ENCODE peak calls at places on chromosomes 12 and 14, in eight cellular contexts. V is heart left ventricle; E is breast epithelium; U is tibial nerve; O is CD8-positive, alpha-beta memory T cell; P is uterus; H is IMR-90; L is Peyer's patch. I is an unnamed sample.

GRCh38 chr12:113070117-113070906 is 13.8 kb downstream of the DTX1 start:
- DNase-seq in P (no peak), H (no peak), E (peak; percentile 37), L (no peak), O (peak; percentile 56), V (peak; percentile 63), U (no peak), I (peak; percentile 80)

GRCh38 chr12:132432721-132433577 is 57.0 kb upstream of the FBRSL1 start:
- DNase-seq in V (peak; percentile 53), P (peak; percentile 47), H (peak; percentile 15), L (no peak), E (no peak), U (no peak), O (no peak), I (no peak)

GRCh38 chr14:66117600-66117999 is 368.6 kb upstream of the CCDC196 start:
- DNase-seq in E (no peak), V (no peak), O (no peak), H (peak; percentile 33), L (no peak), U (no peak), P (no peak), I (no peak)

GRCh38 chr12:29519585-29520182 is 22.2 kb upstream of the OVCH1 start:
- DNase-seq in H (peak; percentile 68), P (no peak), L (no peak), U (peak; percentile 64), E (no peak), O (no peak), V (no peak), I (no peak)

GRCh38 chr12:55652352-55652751 is 15.7 kb downstream of the OR10P1 start:
- DNase-seq in H (no peak), O (no peak), E (no peak), U (no peak), V (no peak), P (no peak), L (no peak), I (no peak)

GRCh38 chr12:53224897-53225634 is 6.9 kb downstream of the RARG start:
- DNase-seq in O (no peak), V (no peak), E (no peak), H (no peak), U (no peak), L (no peak), P (no peak), I (peak; percentile 56)

GRCh38 chr14:63186453-63186852 is 17.8 kb upstream of the RHOJ start:
- DNase-seq in E (no peak), U (no peak), P (no peak), V (no peak), O (no peak), L (no peak), H (peak; percentile 75), I (no peak)

GRCh38 chr14:77140343-77140936 is 1.2 kb downstream of the ZDHHC22 start:
- DNase-seq in H (no peak), O (no peak), L (no peak), P (no peak), U (no peak), V (no peak), E (no peak), I (no peak)

GRCh38 chr12:102182635-102183034 is 15.0 kb downstream of the PMCH start:
- DNase-seq in U (no peak), E (no peak), V (no peak), H (no peak), L (no peak), O (no peak), P (no peak), I (no peak)

GRCh38 chr12:100058482-100059029 is 73.8 kb upstream of the ANKS1B start:
- DNase-seq in V (no peak), L (no peak), P (no peak), U (no peak), H (peak; percentile 96), O (no peak), E (no peak), I (no peak)

GRCh38 chr12:67572492-67572891 is 76.1 kb upstream of the DYRK2 start:
- DNase-seq in V (no peak), E (no peak), U (no peak), P (no peak), H (no peak), L (no peak), O (no peak), I (no peak)

GRCh38 chr12:18703326-18703725 is 34.5 kb downstream of the PLCZ1 start:
- DNase-seq in O (no peak), L (no peak), H (no peak), U (no peak), V (no peak), P (no peak), E (no peak), I (no peak)

GRCh38 chr14:93765032-93765626 is 23.2 kb downstream of the PRIMA1 start:
- DNase-seq in L (no peak), H (no peak), O (no peak), U (no peak), V (no peak), P (no peak), E (no peak), I (no peak)

GRCh38 chr14:93765970-93766369 is 22.3 kb downstream of the PRIMA1 start:
- DNase-seq in O (no peak), V (no peak), P (no peak), L (no peak), H (no peak), E (no peak), U (no peak), I (no peak)

GRCh38 chr14:93759781-93760307 is 28.4 kb downstream of the PRIMA1 start:
- DNase-seq in V (peak; percentile 74), U (no peak), H (no peak), O (no peak), L (no peak), P (peak; percentile 76), E (peak; percentile 54), I (peak; percentile 87)

DNA sequence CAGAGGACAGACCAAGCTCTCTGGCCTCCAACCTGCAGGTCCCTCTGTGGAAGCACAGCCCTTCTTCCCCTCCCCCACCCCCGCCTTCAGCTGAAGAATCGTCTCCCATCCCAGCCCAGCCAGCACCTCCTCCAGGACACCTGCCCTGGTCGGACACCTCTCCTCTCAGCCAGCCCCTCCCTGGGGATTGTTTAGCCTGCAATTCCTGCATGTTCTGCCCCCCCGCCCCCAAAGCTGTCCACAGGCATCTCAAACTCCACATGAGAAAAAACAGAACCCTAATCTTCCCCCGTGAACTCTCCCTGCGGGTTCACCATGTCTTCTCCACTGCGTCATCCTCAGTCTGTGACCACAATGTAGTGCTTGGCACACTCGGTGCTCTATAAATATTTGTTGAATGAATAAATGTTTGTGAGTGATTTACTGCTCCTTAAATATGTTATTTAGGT is 24.1 kb downstream of the PRIMA1 start:
- DNase-seq in P (peak; percentile 78), V (peak; percentile 65), E (no peak), H (peak; percentile 20), L (no peak), O (no peak), U (no peak), I (no peak)
- H3K36me3 ChIP-seq in P (no peaks in the 10 kb centered on the region), V (no peaks in the 10 kb centered on the region), E (no peaks in the 10 kb centered on the region), H (no peaks in the 10 kb centered on the region), L (no peaks in the 10 kb centered on the region), O (no peaks in the 10 kb centered on the region), U (no peaks in the 10 kb centered on the region), I (no peaks in the 10 kb centered on the region)

DNA sequence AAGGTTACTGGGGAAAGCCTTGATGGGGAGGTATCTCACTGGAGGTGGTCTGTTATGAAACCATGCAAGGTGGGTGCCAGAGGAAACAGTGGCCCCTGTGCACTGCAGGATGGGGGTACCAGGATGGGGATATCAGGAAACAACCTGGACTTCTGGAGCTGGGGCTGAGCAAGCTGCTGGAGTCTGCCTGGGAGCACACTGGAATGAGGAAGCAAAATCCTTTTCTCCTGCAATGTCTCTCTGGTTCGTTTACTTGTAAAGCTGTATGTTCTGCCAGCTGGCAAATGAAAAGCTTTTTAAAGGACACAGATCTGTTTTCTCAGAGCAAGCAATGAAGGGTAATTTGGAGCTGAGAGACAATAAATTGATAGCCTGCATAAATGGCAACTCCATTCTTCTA is 23.2 kb upstream of the SERPINA1 start:
- DNase-seq in O (no peak), L (no peak), V (no peak), P (no peak), U (no peak), H (no peak), E (no peak), I (no peak)
- H3K4me3 ChIP-seq in O (no peak overlapping the region), L (no peak overlapping the region), V (no peak overlapping the region), P (no peak overlapping the region), U (no peak overlapping the region), H (no peak overlapping the region), E (no peak overlapping the region), I (no peak overlapping the region)

DNA sequence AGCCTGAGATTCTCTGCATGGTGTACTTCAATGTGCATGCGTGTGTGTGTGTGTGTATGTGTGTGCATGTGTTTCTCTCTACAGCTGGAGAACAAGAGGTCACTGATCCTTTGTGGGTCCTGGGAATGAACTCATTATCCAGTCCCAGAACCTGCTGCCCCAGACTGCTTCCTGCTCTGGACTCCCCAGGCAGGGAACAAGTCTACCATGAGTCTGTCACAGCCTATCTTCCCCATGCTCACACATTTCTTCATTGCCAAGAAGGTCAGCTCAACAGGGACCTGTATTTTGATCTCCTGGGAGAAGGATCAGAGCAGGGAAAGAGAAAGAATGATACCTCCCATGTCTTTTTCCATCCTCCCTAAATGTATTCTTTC is 2.9 kb upstream of the AGAP2 start:
- DNase-seq in U (no peak), E (no peak), O (no peak), V (peak; percentile 55), L (no peak), H (no peak), P (no peak), I (no peak)
- H3K4me1 ChIP-seq in U (peaks cover 52% of the 10 kb centered on the region), E (peaks cover 9% of the 10 kb centered on the region), O (peaks cover 57% of the 10 kb centered on the region), V (peaks cover 32% of the 10 kb centered on the region), L (peaks cover 23% of the 10 kb centered on the region), H (peaks cover 6% of the 10 kb centered on the region), P (peaks cover 21% of the 10 kb centered on the region), I (no peaks in the 10 kb centered on the region)

DNA sequence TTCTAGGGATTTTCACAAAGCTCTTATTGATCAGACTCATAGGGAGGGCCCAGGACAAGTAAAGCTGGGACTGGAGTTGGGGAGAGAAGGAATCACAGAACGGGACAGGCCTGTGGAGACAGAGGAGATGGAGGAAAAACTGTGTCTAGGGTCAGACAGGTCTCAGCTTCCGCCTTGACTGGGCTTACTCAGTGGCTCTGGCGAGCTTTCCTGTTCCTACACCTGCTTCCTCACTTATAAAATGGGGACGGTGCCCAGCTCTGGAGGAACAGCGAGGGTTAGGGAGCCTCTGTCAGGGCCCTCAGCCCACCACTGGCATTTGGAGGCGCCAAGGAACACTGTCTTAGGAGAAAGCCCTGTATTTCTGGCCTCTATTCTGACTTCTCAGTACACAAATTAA is 34.7 kb downstream of the SETD3 start:
- DNase-seq in P (no peak), E (no peak), U (no peak), L (no peak), V (no peak), H (no peak), O (no peak), I (no peak)
- H3K36me3 ChIP-seq in P (no peaks in the 10 kb centered on the region), E (no peaks in the 10 kb centered on the region), U (no peaks in the 10 kb centered on the region), L (no peaks in the 10 kb centered on the region), V (peaks cover 31% of the 10 kb centered on the region), H (peaks cover 28% of the 10 kb centered on the region), O (peaks cover 24% of the 10 kb centered on the region), I (peaks cover 3% of the 10 kb centered on the region)

I was measured in aorta.